ENCODE peak calls at places on chromosomes 6 and 20, in five cellular contexts. One of them, this sample, is unnamed.

GRCh38 chr20:31667315-31668285 is 29.9 kb downstream of the COX4I2 start:
- DNase-seq in neural crest cell: no peak
- DNase-seq in PC-3: no peak
- DNase-seq in coronary artery: no peak
- DNase-seq in neural progenitor cell: no peak
- DNase-seq in this sample: no peak

GRCh38 chr6:12950879-12951814 is 234.6 kb downstream of the PHACTR1 start:
- DNase-seq in neural crest cell: no peak
- DNase-seq in PC-3: no peak
- DNase-seq in coronary artery: no peak
- DNase-seq in neural progenitor cell: no peak
- DNase-seq in this sample: no peak

GRCh38 chr20:57656252-57656820 is 36.1 kb upstream of the ZBP1 start:
- DNase-seq in neural crest cell: no peak
- DNase-seq in PC-3: no peak
- DNase-seq in coronary artery: peak; percentile 69
- DNase-seq in neural progenitor cell: no peak
- DNase-seq in this sample: no peak

GRCh38 chr20:3714092-3714491 is 1.7 kb upstream of the SIGLEC1 start:
- DNase-seq in neural crest cell: no peak
- DNase-seq in PC-3: no peak
- DNase-seq in coronary artery: no peak
- DNase-seq in neural progenitor cell: no peak
- DNase-seq in this sample: no peak

GRCh38 chr20:25275813-25276532 is 28.1 kb downstream of the PYGB start:
- DNase-seq in neural crest cell: no peak
- DNase-seq in PC-3: no peak
- DNase-seq in coronary artery: no peak
- DNase-seq in neural progenitor cell: no peak
- DNase-seq in this sample: no peak

GRCh38 chr6:124995645-124996325 is 33.5 kb downstream of the RNF217 start:
- DNase-seq in neural crest cell: no peak
- DNase-seq in PC-3: no peak
- DNase-seq in coronary artery: no peak
- DNase-seq in neural progenitor cell: no peak
- DNase-seq in this sample: no peak

GRCh38 chr20:46251211-46251673 is 57.1 kb downstream of the CDH22 start:
- DNase-seq in neural crest cell: no peak
- DNase-seq in PC-3: no peak
- DNase-seq in coronary artery: no peak
- DNase-seq in neural progenitor cell: peak; percentile 83
- DNase-seq in this sample: peak; percentile 59

GRCh38 chr6:10529231-10529801 is 8.2 kb downstream of the GCNT2 start:
- DNase-seq in neural crest cell: no peak
- DNase-seq in PC-3: peak; percentile 60
- DNase-seq in coronary artery: no peak
- DNase-seq in neural progenitor cell: no peak
- DNase-seq in this sample: no peak

GRCh38 chr6:64811145-64811544 is 895.9 kb downstream of the EYS start:
- DNase-seq in neural crest cell: no peak
- DNase-seq in PC-3: no peak
- DNase-seq in coronary artery: no peak
- DNase-seq in neural progenitor cell: no peak
- DNase-seq in this sample: no peak

GRCh38 chr6:33967966-33968724 is 164.3 kb upstream of the MLN start:
- DNase-seq in neural crest cell: no peak
- DNase-seq in PC-3: peak; percentile 37
- DNase-seq in coronary artery: no peak
- DNase-seq in neural progenitor cell: peak; percentile 67
- DNase-seq in this sample: no peak

GRCh38 chr6:149558029-149558428 is 8.1 kb upstream of the GINM1 start:
- DNase-seq in neural crest cell: no peak
- DNase-seq in PC-3: no peak
- DNase-seq in coronary artery: no peak
- DNase-seq in neural progenitor cell: no peak
- DNase-seq in this sample: no peak

DNA sequence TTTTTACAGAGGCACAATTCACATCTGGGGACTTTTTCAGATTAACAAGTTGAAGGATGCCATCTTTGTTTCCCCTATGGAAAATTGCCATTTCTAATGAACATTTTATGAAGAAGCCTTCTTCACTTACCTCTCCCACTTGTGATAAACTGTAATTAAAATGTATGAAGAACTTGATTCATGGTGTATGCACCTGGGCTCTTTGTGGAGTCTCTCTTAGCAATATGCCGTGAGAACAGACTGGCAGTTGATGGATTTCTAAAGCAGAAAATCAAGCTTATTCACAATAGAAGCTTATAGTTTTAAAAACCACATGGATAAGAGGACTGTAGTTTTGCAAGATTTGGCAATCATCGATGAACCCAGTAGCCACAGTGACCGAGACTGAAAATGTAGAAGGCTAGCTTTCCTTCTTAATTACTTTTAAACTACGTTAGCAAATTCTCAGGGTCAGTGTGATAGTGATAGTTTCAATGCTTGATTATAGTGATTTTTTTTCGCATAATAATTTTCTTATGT is 270.6 kb downstream of the PRL start:
- DNase-seq in neural crest cell: no peak
- DNase-seq in PC-3: no peak
- DNase-seq in coronary artery: no peak
- DNase-seq in neural progenitor cell: no peak
- DNase-seq in this sample: no peak
- TF ChIP-seq CTCF in neural crest cell: no peak
- TF ChIP-seq CTCF in PC-3: no peak
- TF ChIP-seq CTCF in coronary artery: no peak
- TF ChIP-seq CTCF in neural progenitor cell: no peak
- TF ChIP-seq CTCF in this sample: no peak

GRCh38 chr6:22343864-22344263 is 47.0 kb upstream of the PRL start:
- DNase-seq in neural crest cell: no peak
- DNase-seq in PC-3: peak; percentile 35
- DNase-seq in coronary artery: no peak
- DNase-seq in neural progenitor cell: no peak
- DNase-seq in this sample: no peak
- TF ChIP-seq CTCF in neural crest cell: peak; percentile 31
- TF ChIP-seq CTCF in PC-3: peak; percentile 76
- TF ChIP-seq CTCF in coronary artery: no peak
- TF ChIP-seq CTCF in neural progenitor cell: peak; percentile 33
- TF ChIP-seq CTCF in this sample: no peak

GRCh38 chr6:151113641-151114040 is 126.1 kb upstream of the AKAP12 start:
- DNase-seq in neural crest cell: no peak
- DNase-seq in PC-3: no peak
- DNase-seq in coronary artery: no peak
- DNase-seq in neural progenitor cell: no peak
- DNase-seq in this sample: no peak
- TF ChIP-seq CTCF in neural crest cell: no peak
- TF ChIP-seq CTCF in PC-3: no peak
- TF ChIP-seq CTCF in coronary artery: no peak
- TF ChIP-seq CTCF in neural progenitor cell: no peak
- TF ChIP-seq CTCF in this sample: no peak

DNA sequence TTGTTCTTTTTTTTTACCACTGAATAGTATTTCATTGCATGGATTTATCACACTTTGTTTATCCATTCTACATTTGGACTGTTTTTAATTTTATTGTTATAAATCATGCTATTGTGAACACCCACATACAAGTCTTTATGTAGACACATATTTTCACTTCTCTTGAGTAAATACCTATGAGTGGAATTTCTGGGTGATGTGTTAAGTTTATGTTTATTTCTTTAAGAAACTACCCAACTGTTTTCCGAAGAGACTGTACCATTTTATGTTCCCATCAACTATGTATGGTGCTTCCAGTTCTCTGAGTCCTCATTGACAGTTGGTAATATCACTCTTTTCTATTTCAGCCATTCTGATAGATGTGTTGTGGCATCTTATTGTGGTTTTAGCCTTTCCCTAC is 54.0 kb downstream of the RIN2 start:
- DNase-seq in neural crest cell: no peak
- DNase-seq in PC-3: no peak
- DNase-seq in coronary artery: no peak
- DNase-seq in neural progenitor cell: no peak
- DNase-seq in this sample: no peak
- TF ChIP-seq CTCF in neural crest cell: no peak
- TF ChIP-seq CTCF in PC-3: no peak
- TF ChIP-seq CTCF in coronary artery: no peak
- TF ChIP-seq CTCF in neural progenitor cell: no peak
- TF ChIP-seq CTCF in this sample: no peak

GRCh38 chr6:55617272-55617671 is 38.3 kb upstream of the HMGCLL1 start:
- DNase-seq in neural crest cell: peak; percentile 12
- DNase-seq in PC-3: peak; percentile 76
- DNase-seq in coronary artery: no peak
- DNase-seq in neural progenitor cell: peak; percentile 54
- DNase-seq in this sample: peak; percentile 19
- TF ChIP-seq CTCF in neural crest cell: peak; percentile 58
- TF ChIP-seq CTCF in PC-3: peak; percentile 86
- TF ChIP-seq CTCF in coronary artery: no peak
- TF ChIP-seq CTCF in neural progenitor cell: peak; percentile 67
- TF ChIP-seq CTCF in this sample: peak; percentile 53

GRCh38 chr6:1313755-1314503 is 2.0 kb downstream of the FOXQ1 start:
- DNase-seq in neural crest cell: no peak
- DNase-seq in PC-3: peak; percentile 65
- DNase-seq in coronary artery: no peak
- DNase-seq in neural progenitor cell: peak; percentile 84
- DNase-seq in this sample: peak; percentile 74
- TF ChIP-seq CTCF in neural crest cell: peak; percentile 66
- TF ChIP-seq CTCF in PC-3: peak; percentile 45
- TF ChIP-seq CTCF in coronary artery: no peak
- TF ChIP-seq CTCF in neural progenitor cell: peak; percentile 53
- TF ChIP-seq CTCF in this sample: peak; percentile 43

DNA sequence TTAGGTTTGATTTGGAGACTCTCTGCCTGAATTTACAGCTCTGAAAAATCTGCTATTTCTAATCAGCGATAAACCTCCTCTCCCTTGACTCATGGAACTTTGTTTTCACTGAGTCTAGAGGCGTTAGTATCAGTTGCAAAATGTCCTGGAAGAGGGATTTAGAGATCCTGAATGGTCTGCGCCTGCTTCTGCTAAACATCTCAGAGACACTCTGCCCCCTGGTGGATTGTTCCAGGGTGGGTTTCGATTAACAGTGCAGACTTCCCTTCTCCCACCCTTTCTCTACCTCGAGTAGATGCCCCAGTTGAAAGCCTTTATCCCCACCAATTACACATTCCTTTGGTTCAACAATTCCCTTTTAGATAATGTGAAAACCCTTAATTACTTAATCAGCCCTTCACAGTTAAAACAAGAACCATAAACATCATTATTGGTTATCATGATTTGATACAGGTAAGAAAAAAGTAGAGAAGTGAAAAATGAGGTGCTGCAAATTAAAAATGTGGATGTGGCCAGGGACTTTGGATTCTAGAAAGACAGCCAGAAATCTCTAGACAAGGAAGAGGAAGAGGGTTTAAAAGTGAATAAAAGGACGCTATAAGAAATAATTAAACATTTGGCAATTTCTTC is 5.5 kb downstream of the HTR1B start:
- DNase-seq in neural crest cell: peak; percentile 81
- DNase-seq in PC-3: peak; percentile 62
- DNase-seq in coronary artery: peak; percentile 82
- DNase-seq in neural progenitor cell: peak; percentile 91
- DNase-seq in this sample: peak; percentile 82
- TF ChIP-seq CTCF in neural crest cell: peak; percentile 84
- TF ChIP-seq CTCF in PC-3: peak; percentile 61
- TF ChIP-seq CTCF in coronary artery: peak; percentile 59
- TF ChIP-seq CTCF in neural progenitor cell: peak; percentile 80
- TF ChIP-seq CTCF in this sample: peak; percentile 71

GRCh38 chr6:93424303-93425064 is 5.1 kb upstream of the EPHA7 start:
- DNase-seq in neural crest cell: no peak
- DNase-seq in PC-3: peak; percentile 29
- DNase-seq in coronary artery: no peak
- DNase-seq in neural progenitor cell: peak; percentile 20
- DNase-seq in this sample: peak; percentile 3
- TF ChIP-seq CTCF in neural crest cell: peak; percentile 70
- TF ChIP-seq CTCF in PC-3: peak; percentile 63
- TF ChIP-seq CTCF in coronary artery: no peak
- TF ChIP-seq CTCF in neural progenitor cell: peak; percentile 69
- TF ChIP-seq CTCF in this sample: peak; percentile 46

GRCh38 chr6:150877928-150878327 is 12.4 kb downstream of the MTHFD1L start:
- DNase-seq in neural crest cell: no peak
- DNase-seq in PC-3: no peak
- DNase-seq in coronary artery: no peak
- DNase-seq in neural progenitor cell: no peak
- DNase-seq in this sample: no peak
- TF ChIP-seq CTCF in neural crest cell: no peak
- TF ChIP-seq CTCF in PC-3: no peak
- TF ChIP-seq CTCF in coronary artery: no peak
- TF ChIP-seq CTCF in neural progenitor cell: no peak
- TF ChIP-seq CTCF in this sample: no peak

DNA sequence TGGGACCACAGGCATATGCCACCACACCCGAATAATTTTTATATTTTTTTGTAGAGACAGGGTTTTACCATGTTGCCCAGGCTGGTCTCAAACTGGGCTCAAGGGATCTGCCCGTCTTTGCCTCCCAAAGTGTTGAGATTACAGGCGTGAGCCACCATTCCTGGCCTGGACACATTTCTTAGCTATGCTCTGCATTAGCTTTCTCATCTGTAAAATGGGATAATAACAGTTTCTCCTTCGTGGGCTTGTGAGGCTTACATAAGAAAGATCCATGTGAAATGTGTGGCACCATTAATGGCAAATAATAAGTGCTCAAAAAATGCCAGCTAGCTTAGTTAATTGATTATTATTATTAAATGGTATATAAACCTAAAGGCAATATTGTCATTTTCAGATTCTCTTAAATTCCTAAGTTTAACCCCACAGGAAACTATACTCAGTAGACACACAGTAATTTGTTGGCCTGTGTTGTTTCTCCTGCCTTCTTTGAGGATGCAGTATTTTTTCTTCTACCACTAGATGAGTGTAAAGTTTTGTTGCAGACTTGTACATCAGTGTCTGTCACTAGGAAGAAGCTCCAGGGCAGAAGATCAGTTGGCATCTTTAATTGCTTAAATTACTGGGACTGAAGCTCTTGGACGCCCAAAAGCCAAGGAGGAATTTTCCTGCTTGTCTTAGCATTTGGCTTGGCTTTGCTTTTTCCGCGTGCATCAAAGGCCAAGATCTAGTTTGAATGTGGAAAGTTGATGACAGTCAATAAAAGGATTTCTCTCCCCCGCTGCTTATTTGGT is 162.3 kb upstream of the ZNF217 start:
- DNase-seq in neural crest cell: no peak
- DNase-seq in PC-3: no peak
- DNase-seq in coronary artery: no peak
- DNase-seq in neural progenitor cell: no peak
- DNase-seq in this sample: no peak
- TF ChIP-seq CTCF in neural crest cell: no peak
- TF ChIP-seq CTCF in PC-3: peak; percentile 23
- TF ChIP-seq CTCF in coronary artery: no peak
- TF ChIP-seq CTCF in neural progenitor cell: no peak
- TF ChIP-seq CTCF in this sample: no peak